ENCODE peak calls at places on chromosomes 13 and 19, in seven cellular contexts. One of them, this sample, is unnamed.
A peak's percentile ranks its signal among the peaks of the same experiment; 100 is the strongest.

GRCh38 chr19:32646556-32646955 is 28.4 kb downstream of the ANKRD27 start:
- DNase-seq in GM12878: no peak
- DNase-seq in heart right ventricle: no peak
- DNase-seq in AG10803: no peak
- DNase-seq in fibroblast of the aortic adventitia: no peak
- DNase-seq in hepatocyte: no peak
- DNase-seq in left ventricle myocardium inferior: no peak
- DNase-seq in this sample: no peak

GRCh38 chr13:112576191-112576590 is 11.8 kb downstream of the TUBGCP3 start:
- DNase-seq in GM12878: no peak
- DNase-seq in heart right ventricle: no peak
- DNase-seq in AG10803: no peak
- DNase-seq in fibroblast of the aortic adventitia: no peak
- DNase-seq in hepatocyte: no peak
- DNase-seq in left ventricle myocardium inferior: no peak
- DNase-seq in this sample: no peak

GRCh38 chr19:40245506-40246128 is 19.1 kb upstream of the CCNP start:
- DNase-seq in GM12878: no peak
- DNase-seq in heart right ventricle: no peak
- DNase-seq in AG10803: no peak
- DNase-seq in fibroblast of the aortic adventitia: no peak
- DNase-seq in hepatocyte: no peak
- DNase-seq in left ventricle myocardium inferior: no peak
- DNase-seq in this sample: no peak

GRCh38 chr13:94168784-94169512 is 310.5 kb downstream of the DCT start:
- DNase-seq in GM12878: no peak
- DNase-seq in heart right ventricle: no peak
- DNase-seq in AG10803: no peak
- DNase-seq in fibroblast of the aortic adventitia: peak; percentile 65
- DNase-seq in hepatocyte: no peak
- DNase-seq in left ventricle myocardium inferior: no peak
- DNase-seq in this sample: no peak

GRCh38 chr19:20470345-20471119 is 95.0 kb downstream of the ZNF737 start:
- DNase-seq in GM12878: no peak
- DNase-seq in heart right ventricle: no peak
- DNase-seq in AG10803: no peak
- DNase-seq in fibroblast of the aortic adventitia: no peak
- DNase-seq in hepatocyte: peak; percentile 5
- DNase-seq in left ventricle myocardium inferior: no peak
- DNase-seq in this sample: no peak

GRCh38 chr19:42290523-42291436 is 11.2 kb upstream of the PRR19 start:
- DNase-seq in GM12878: no peak
- DNase-seq in heart right ventricle: no peak
- DNase-seq in AG10803: no peak
- DNase-seq in fibroblast of the aortic adventitia: no peak
- DNase-seq in hepatocyte: no peak
- DNase-seq in left ventricle myocardium inferior: no peak
- DNase-seq in this sample: no peak

GRCh38 chr19:48660854-48661731 is 11.7 kb downstream of the NTN5 start:
- DNase-seq in GM12878: peak; percentile 83
- DNase-seq in heart right ventricle: peak; percentile 94
- DNase-seq in AG10803: peak; percentile 80
- DNase-seq in fibroblast of the aortic adventitia: peak; percentile 92
- DNase-seq in hepatocyte: peak; percentile 71
- DNase-seq in left ventricle myocardium inferior: peak; percentile 84
- DNase-seq in this sample: peak; percentile 91

GRCh38 chr13:45328661-45329105 is 12.3 kb downstream of the TPT1 start:
- DNase-seq in GM12878: no peak
- DNase-seq in heart right ventricle: no peak
- DNase-seq in AG10803: peak; percentile 88
- DNase-seq in fibroblast of the aortic adventitia: peak; percentile 97
- DNase-seq in hepatocyte: no peak
- DNase-seq in left ventricle myocardium inferior: no peak
- DNase-seq in this sample: no peak

GRCh38 chr19:3162418-3163229 is 15.9 kb upstream of the S1PR4 start:
- DNase-seq in GM12878: no peak
- DNase-seq in heart right ventricle: no peak
- DNase-seq in AG10803: peak; percentile 16
- DNase-seq in fibroblast of the aortic adventitia: no peak
- DNase-seq in hepatocyte: no peak
- DNase-seq in left ventricle myocardium inferior: no peak
- DNase-seq in this sample: no peak

GRCh38 chr13:39875583-39875982 is 220.1 kb downstream of the COG6 start:
- DNase-seq in GM12878: no peak
- DNase-seq in heart right ventricle: no peak
- DNase-seq in AG10803: peak; percentile 35
- DNase-seq in fibroblast of the aortic adventitia: peak; percentile 44
- DNase-seq in hepatocyte: no peak
- DNase-seq in left ventricle myocardium inferior: no peak
- DNase-seq in this sample: no peak

GRCh38 chr19:38011426-38011825 is 104.4 kb downstream of the SIPA1L3 start:
- DNase-seq in GM12878: no peak
- DNase-seq in heart right ventricle: no peak
- DNase-seq in AG10803: no peak
- DNase-seq in fibroblast of the aortic adventitia: no peak
- DNase-seq in hepatocyte: no peak
- DNase-seq in left ventricle myocardium inferior: no peak
- DNase-seq in this sample: no peak

GRCh38 chr19:55687281-55688172 is 12.5 kb downstream of the EPN1 start:
- DNase-seq in GM12878: no peak
- DNase-seq in heart right ventricle: no peak
- DNase-seq in AG10803: no peak
- DNase-seq in fibroblast of the aortic adventitia: no peak
- DNase-seq in hepatocyte: no peak
- DNase-seq in left ventricle myocardium inferior: peak; percentile 13
- DNase-seq in this sample: no peak

GRCh38 chr19:49912965-49913685 is 15.9 kb upstream of the ATF5 start:
- DNase-seq in GM12878: no peak
- DNase-seq in heart right ventricle: no peak
- DNase-seq in AG10803: no peak
- DNase-seq in fibroblast of the aortic adventitia: no peak
- DNase-seq in hepatocyte: peak; percentile 59
- DNase-seq in left ventricle myocardium inferior: no peak
- DNase-seq in this sample: no peak

GRCh38 chr19:46786236-46787039 is 2.0 kb downstream of the SLC1A5 start:
- DNase-seq in GM12878: no peak
- DNase-seq in heart right ventricle: peak; percentile 77
- DNase-seq in AG10803: peak; percentile 95
- DNase-seq in fibroblast of the aortic adventitia: peak; percentile 90
- DNase-seq in hepatocyte: peak; percentile 84
- DNase-seq in left ventricle myocardium inferior: peak; percentile 67
- DNase-seq in this sample: peak; percentile 64

GRCh38 chr13:22017226-22017625 is 346.4 kb downstream of the FGF9 start:
- DNase-seq in GM12878: peak; percentile 13
- DNase-seq in heart right ventricle: no peak
- DNase-seq in AG10803: no peak
- DNase-seq in fibroblast of the aortic adventitia: no peak
- DNase-seq in hepatocyte: no peak
- DNase-seq in left ventricle myocardium inferior: no peak
- DNase-seq in this sample: peak; percentile 8
- H3K4me3 ChIP-seq in GM12878: no peak overlapping the region
- H3K4me3 ChIP-seq in heart right ventricle: no peak overlapping the region
- H3K4me3 ChIP-seq in AG10803: no peak overlapping the region
- H3K4me3 ChIP-seq in fibroblast of the aortic adventitia: no peak overlapping the region
- H3K4me3 ChIP-seq in hepatocyte: no peak overlapping the region
- H3K4me3 ChIP-seq in left ventricle myocardium inferior: no peak overlapping the region
- H3K4me3 ChIP-seq in this sample: no peak overlapping the region

GRCh38 chr19:45152504-45153338 is 8.1 kb downstream of the NKPD1 start:
- DNase-seq in GM12878: no peak
- DNase-seq in heart right ventricle: peak; percentile 42
- DNase-seq in AG10803: peak; percentile 36
- DNase-seq in fibroblast of the aortic adventitia: peak; percentile 40
- DNase-seq in hepatocyte: peak; percentile 45
- DNase-seq in left ventricle myocardium inferior: peak; percentile 49
- DNase-seq in this sample: no peak

GRCh38 chr19:45151821-45152503 is 8.8 kb downstream of the NKPD1 start:
- DNase-seq in GM12878: no peak
- DNase-seq in heart right ventricle: no peak
- DNase-seq in AG10803: no peak
- DNase-seq in fibroblast of the aortic adventitia: no peak
- DNase-seq in hepatocyte: no peak
- DNase-seq in left ventricle myocardium inferior: no peak
- DNase-seq in this sample: no peak

GRCh38 chr19:45150731-45151725 is 9.8 kb downstream of the NKPD1 start:
- DNase-seq in GM12878: no peak
- DNase-seq in heart right ventricle: no peak
- DNase-seq in AG10803: no peak
- DNase-seq in fibroblast of the aortic adventitia: no peak
- DNase-seq in hepatocyte: no peak
- DNase-seq in left ventricle myocardium inferior: no peak
- DNase-seq in this sample: no peak

GRCh38 chr19:45154064-45154827 is 6.5 kb downstream of the NKPD1 start:
- DNase-seq in GM12878: no peak
- DNase-seq in heart right ventricle: no peak
- DNase-seq in AG10803: peak; percentile 50
- DNase-seq in fibroblast of the aortic adventitia: peak; percentile 83
- DNase-seq in hepatocyte: peak; percentile 76
- DNase-seq in left ventricle myocardium inferior: no peak
- DNase-seq in this sample: no peak

DNA sequence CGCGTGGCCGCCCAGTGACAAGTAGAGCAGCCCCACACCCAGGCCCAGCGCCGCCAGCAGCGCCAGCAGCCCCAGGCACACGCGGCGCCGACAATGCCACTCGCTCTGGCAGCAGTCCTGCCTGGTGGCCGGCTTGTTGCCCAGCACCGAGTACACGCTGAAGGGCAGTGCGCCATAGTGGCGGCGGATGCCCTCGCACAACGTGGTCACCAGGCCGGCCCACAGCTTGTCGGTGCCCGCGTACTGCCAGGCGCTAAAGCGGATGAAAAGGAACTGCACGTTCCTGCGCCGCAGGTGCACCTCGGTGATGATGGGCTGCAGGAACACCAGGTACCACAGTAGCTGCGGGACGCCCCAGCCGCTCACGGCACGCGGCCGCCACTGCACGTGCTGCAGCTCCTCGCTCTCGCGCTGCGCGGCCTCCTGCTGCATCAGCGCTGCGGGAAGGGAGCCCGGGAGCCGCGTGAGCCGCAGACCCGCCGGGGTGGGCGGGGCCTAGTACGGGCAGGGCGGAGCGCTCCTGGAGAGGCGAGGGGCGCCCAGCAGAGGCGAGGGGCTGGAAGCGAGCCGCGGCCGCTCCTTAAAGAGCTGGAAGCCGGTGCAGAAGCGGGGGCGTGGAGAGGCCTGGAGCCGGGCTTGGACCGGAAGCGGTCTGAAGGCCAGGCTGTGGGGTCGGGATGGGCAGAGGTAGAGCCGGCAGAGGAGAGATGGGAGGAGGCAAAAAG is 7.3 kb downstream of the NKPD1 start:
- DNase-seq in GM12878: no peak
- DNase-seq in heart right ventricle: peak; percentile 17
- DNase-seq in AG10803: peak; percentile 26
- DNase-seq in fibroblast of the aortic adventitia: peak; percentile 42
- DNase-seq in hepatocyte: peak; percentile 84
- DNase-seq in left ventricle myocardium inferior: peak; percentile 46
- DNase-seq in this sample: no peak
- H3K4me3 ChIP-seq in GM12878: no peak overlapping the region
- H3K4me3 ChIP-seq in heart right ventricle: peak overlapping the region; percentile 38
- H3K4me3 ChIP-seq in AG10803: peak overlapping the region; percentile 7
- H3K4me3 ChIP-seq in fibroblast of the aortic adventitia: peak overlapping the region; percentile 9
- H3K4me3 ChIP-seq in hepatocyte: no peak overlapping the region
- H3K4me3 ChIP-seq in left ventricle myocardium inferior: peak overlapping the region; percentile 62
- H3K4me3 ChIP-seq in this sample: no peak overlapping the region

DNA sequence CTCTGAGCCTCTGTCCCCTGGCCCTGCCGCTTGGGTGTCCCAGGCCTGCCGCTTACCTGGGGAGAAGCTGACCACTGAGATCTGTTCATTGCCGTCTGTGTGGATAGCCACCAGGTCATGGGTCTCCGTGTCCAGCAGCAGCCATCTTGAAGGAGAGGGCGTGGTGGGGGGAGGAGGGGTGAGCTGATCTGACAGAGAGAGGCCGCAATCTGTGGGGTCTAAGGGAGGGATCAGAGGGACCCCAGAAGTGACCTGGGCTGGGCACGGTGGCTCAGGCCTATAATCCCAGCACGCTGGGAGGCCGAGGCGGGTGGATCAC is 14.7 kb upstream of the GPR4 start:
- DNase-seq in GM12878: no peak
- DNase-seq in heart right ventricle: no peak
- DNase-seq in AG10803: no peak
- DNase-seq in fibroblast of the aortic adventitia: no peak
- DNase-seq in hepatocyte: no peak
- DNase-seq in left ventricle myocardium inferior: no peak
- DNase-seq in this sample: no peak
- H3K4me3 ChIP-seq in GM12878: no peak overlapping the region
- H3K4me3 ChIP-seq in heart right ventricle: no peak overlapping the region
- H3K4me3 ChIP-seq in AG10803: no peak overlapping the region
- H3K4me3 ChIP-seq in fibroblast of the aortic adventitia: no peak overlapping the region
- H3K4me3 ChIP-seq in hepatocyte: no peak overlapping the region
- H3K4me3 ChIP-seq in left ventricle myocardium inferior: no peak overlapping the region
- H3K4me3 ChIP-seq in this sample: no peak overlapping the region

GRCh38 chr19:33797821-33798633 is 1.4 kb downstream of the KCTD15 start:
- DNase-seq in GM12878: no peak
- DNase-seq in heart right ventricle: peak; percentile 71
- DNase-seq in AG10803: peak; percentile 33
- DNase-seq in fibroblast of the aortic adventitia: no peak
- DNase-seq in hepatocyte: peak; percentile 55
- DNase-seq in left ventricle myocardium inferior: peak; percentile 79
- DNase-seq in this sample: no peak

GRCh38 chr19:33796164-33797100 is at the start of gene KCTD15:
- DNase-seq in GM12878: no peak
- DNase-seq in heart right ventricle: no peak
- DNase-seq in AG10803: peak; percentile 49
- DNase-seq in fibroblast of the aortic adventitia: peak; percentile 39
- DNase-seq in hepatocyte: peak; percentile 68
- DNase-seq in left ventricle myocardium inferior: peak; percentile 48
- DNase-seq in this sample: no peak

GRCh38 chr19:33800012-33800680 is 3.5 kb downstream of the KCTD15 start:
- DNase-seq in GM12878: no peak
- DNase-seq in heart right ventricle: no peak
- DNase-seq in AG10803: no peak
- DNase-seq in fibroblast of the aortic adventitia: no peak
- DNase-seq in hepatocyte: no peak
- DNase-seq in left ventricle myocardium inferior: no peak
- DNase-seq in this sample: no peak

GRCh38 chr19:33799507-33799906 is 2.8 kb downstream of the KCTD15 start:
- DNase-seq in GM12878: no peak
- DNase-seq in heart right ventricle: no peak
- DNase-seq in AG10803: no peak
- DNase-seq in fibroblast of the aortic adventitia: no peak
- DNase-seq in hepatocyte: no peak
- DNase-seq in left ventricle myocardium inferior: no peak
- DNase-seq in this sample: no peak

GRCh38 chr19:33798701-33799111 is 2.0 kb downstream of the KCTD15 start:
- DNase-seq in GM12878: no peak
- DNase-seq in heart right ventricle: no peak
- DNase-seq in AG10803: peak; percentile 33
- DNase-seq in fibroblast of the aortic adventitia: no peak
- DNase-seq in hepatocyte: no peak
- DNase-seq in left ventricle myocardium inferior: no peak
- DNase-seq in this sample: no peak
- H3K4me3 ChIP-seq in GM12878: no peak overlapping the region
- H3K4me3 ChIP-seq in heart right ventricle: peak overlapping the region; percentile 81
- H3K4me3 ChIP-seq in AG10803: peak overlapping the region; percentile 74
- H3K4me3 ChIP-seq in fibroblast of the aortic adventitia: peak overlapping the region; percentile 31
- H3K4me3 ChIP-seq in hepatocyte: peak overlapping the region; percentile 93
- H3K4me3 ChIP-seq in left ventricle myocardium inferior: peak overlapping the region; percentile 88
- H3K4me3 ChIP-seq in this sample: no peak overlapping the region

GRCh38 chr13:27952931-27953670 is 16.0 kb downstream of the CDX2 start:
- DNase-seq in GM12878: no peak
- DNase-seq in heart right ventricle: no peak
- DNase-seq in AG10803: no peak
- DNase-seq in fibroblast of the aortic adventitia: no peak
- DNase-seq in hepatocyte: peak; percentile 81
- DNase-seq in left ventricle myocardium inferior: no peak
- DNase-seq in this sample: no peak
- H3K4me3 ChIP-seq in GM12878: peak overlapping the region; percentile 43
- H3K4me3 ChIP-seq in heart right ventricle: peak overlapping the region; percentile 47
- H3K4me3 ChIP-seq in AG10803: peak overlapping the region; percentile 24
- H3K4me3 ChIP-seq in fibroblast of the aortic adventitia: no peak overlapping the region
- H3K4me3 ChIP-seq in hepatocyte: peak overlapping the region; percentile 60
- H3K4me3 ChIP-seq in left ventricle myocardium inferior: peak overlapping the region; percentile 62
- H3K4me3 ChIP-seq in this sample: peak overlapping the region; percentile 51

GRCh38 chr19:16584825-16585801 is 12.9 kb upstream of the SLC35E1 start:
- DNase-seq in GM12878: no peak
- DNase-seq in heart right ventricle: no peak
- DNase-seq in AG10803: no peak
- DNase-seq in fibroblast of the aortic adventitia: no peak
- DNase-seq in hepatocyte: no peak
- DNase-seq in left ventricle myocardium inferior: no peak
- DNase-seq in this sample: no peak
- H3K4me3 ChIP-seq in GM12878: peak overlapping the region; percentile 79
- H3K4me3 ChIP-seq in heart right ventricle: peak overlapping the region; percentile 26
- H3K4me3 ChIP-seq in AG10803: no peak overlapping the region
- H3K4me3 ChIP-seq in fibroblast of the aortic adventitia: no peak overlapping the region
- H3K4me3 ChIP-seq in hepatocyte: no peak overlapping the region
- H3K4me3 ChIP-seq in left ventricle myocardium inferior: peak overlapping the region; percentile 21
- H3K4me3 ChIP-seq in this sample: peak overlapping the region; percentile 80